ENCODE peak calls at places on chromosomes 7 and 10, in seven cellular contexts. One of them, this sample, is unnamed.

GRCh38 chr7:35695628-35695888 is 623 bp upstream of the HERPUD2 start:
- DNase-seq in activated CD8-positive, alpha-beta memory T cell treated with anti-CD3 and anti-CD28 coated beads, Interleukin-2, amount 50 U/mL, for 4 hours: peak
- DNase-seq in brain pericyte: no peak
- DNase-seq in AG20443: no peak
- DNase-seq in H7: no peak
- DNase-seq in SJSA1: no peak
- DNase-seq in stimulated activated CD4-positive, alpha-beta T cell treated with anti-CD3 and anti-CD28 coated beads, TNF-alpha, amount 100 ng/mL, for 48 hours: no peak
- DNase-seq in this sample: no peak

GRCh38 chr10:30494558-30494957 is 60.6 kb downstream of the MAP3K8 start:
- DNase-seq in H7: no peak
- DNase-seq in AG20443: no peak
- DNase-seq in SJSA1: no peak
- DNase-seq in activated CD8-positive, alpha-beta memory T cell treated with anti-CD3 and anti-CD28 coated beads, Interleukin-2, amount 50 U/mL, for 4 hours: no peak
- DNase-seq in brain pericyte: no peak
- DNase-seq in stimulated activated CD4-positive, alpha-beta T cell treated with anti-CD3 and anti-CD28 coated beads, TNF-alpha, amount 100 ng/mL, for 48 hours: no peak
- DNase-seq in this sample: no peak

GRCh38 chr10:104293021-104293420 is 24.0 kb downstream of the GSTO2 start:
- DNase-seq in brain pericyte: no peak
- DNase-seq in activated CD8-positive, alpha-beta memory T cell treated with anti-CD3 and anti-CD28 coated beads, Interleukin-2, amount 50 U/mL, for 4 hours: no peak
- DNase-seq in SJSA1: no peak
- DNase-seq in AG20443: no peak
- DNase-seq in stimulated activated CD4-positive, alpha-beta T cell treated with anti-CD3 and anti-CD28 coated beads, TNF-alpha, amount 100 ng/mL, for 48 hours: no peak
- DNase-seq in H7: no peak
- DNase-seq in this sample: peak

GRCh38 chr7:132760873-132761272 is 184.6 kb upstream of the PLXNA4 start:
- DNase-seq in H7: no peak
- DNase-seq in brain pericyte: no peak
- DNase-seq in SJSA1: peak
- DNase-seq in AG20443: no peak
- DNase-seq in activated CD8-positive, alpha-beta memory T cell treated with anti-CD3 and anti-CD28 coated beads, Interleukin-2, amount 50 U/mL, for 4 hours: no peak
- DNase-seq in stimulated activated CD4-positive, alpha-beta T cell treated with anti-CD3 and anti-CD28 coated beads, TNF-alpha, amount 100 ng/mL, for 48 hours: no peak
- DNase-seq in this sample: no peak

GRCh38 chr7:51867117-51867516 is 550.5 kb upstream of the COBL start:
- DNase-seq in stimulated activated CD4-positive, alpha-beta T cell treated with anti-CD3 and anti-CD28 coated beads, TNF-alpha, amount 100 ng/mL, for 48 hours: no peak
- DNase-seq in SJSA1: no peak
- DNase-seq in brain pericyte: no peak
- DNase-seq in activated CD8-positive, alpha-beta memory T cell treated with anti-CD3 and anti-CD28 coated beads, Interleukin-2, amount 50 U/mL, for 4 hours: no peak
- DNase-seq in H7: no peak
- DNase-seq in AG20443: no peak
- DNase-seq in this sample: no peak

GRCh38 chr7:24764972-24765744 is 7.9 kb upstream of the GSDME start:
- DNase-seq in SJSA1: no peak
- DNase-seq in activated CD8-positive, alpha-beta memory T cell treated with anti-CD3 and anti-CD28 coated beads, Interleukin-2, amount 50 U/mL, for 4 hours: no peak
- DNase-seq in brain pericyte: no peak
- DNase-seq in stimulated activated CD4-positive, alpha-beta T cell treated with anti-CD3 and anti-CD28 coated beads, TNF-alpha, amount 100 ng/mL, for 48 hours: no peak
- DNase-seq in H7: no peak
- DNase-seq in AG20443: no peak
- DNase-seq in this sample: no peak

GRCh38 chr7:34104120-34104519 is 198.8 kb downstream of the BMPER start:
- DNase-seq in AG20443: no peak
- DNase-seq in activated CD8-positive, alpha-beta memory T cell treated with anti-CD3 and anti-CD28 coated beads, Interleukin-2, amount 50 U/mL, for 4 hours: no peak
- DNase-seq in brain pericyte: no peak
- DNase-seq in SJSA1: no peak
- DNase-seq in H7: no peak
- DNase-seq in stimulated activated CD4-positive, alpha-beta T cell treated with anti-CD3 and anti-CD28 coated beads, TNF-alpha, amount 100 ng/mL, for 48 hours: no peak
- DNase-seq in this sample: no peak

GRCh38 chr10:100370561-100370975 is 23.5 kb downstream of the SCD start:
- DNase-seq in SJSA1: no peak
- DNase-seq in activated CD8-positive, alpha-beta memory T cell treated with anti-CD3 and anti-CD28 coated beads, Interleukin-2, amount 50 U/mL, for 4 hours: peak
- DNase-seq in H7: no peak
- DNase-seq in AG20443: peak
- DNase-seq in stimulated activated CD4-positive, alpha-beta T cell treated with anti-CD3 and anti-CD28 coated beads, TNF-alpha, amount 100 ng/mL, for 48 hours: no peak
- DNase-seq in brain pericyte: no peak
- DNase-seq in this sample: peak

GRCh38 chr7:109190766-109191165 is 621.1 kb downstream of the DNAJB9 start:
- DNase-seq in SJSA1: no peak
- DNase-seq in brain pericyte: no peak
- DNase-seq in stimulated activated CD4-positive, alpha-beta T cell treated with anti-CD3 and anti-CD28 coated beads, TNF-alpha, amount 100 ng/mL, for 48 hours: no peak
- DNase-seq in activated CD8-positive, alpha-beta memory T cell treated with anti-CD3 and anti-CD28 coated beads, Interleukin-2, amount 50 U/mL, for 4 hours: no peak
- DNase-seq in AG20443: no peak
- DNase-seq in H7: no peak
- DNase-seq in this sample: no peak

GRCh38 chr7:153457796-153458195 is 594.4 kb upstream of the DPP6 start:
- DNase-seq in AG20443: no peak
- DNase-seq in activated CD8-positive, alpha-beta memory T cell treated with anti-CD3 and anti-CD28 coated beads, Interleukin-2, amount 50 U/mL, for 4 hours: no peak
- DNase-seq in stimulated activated CD4-positive, alpha-beta T cell treated with anti-CD3 and anti-CD28 coated beads, TNF-alpha, amount 100 ng/mL, for 48 hours: no peak
- DNase-seq in brain pericyte: no peak
- DNase-seq in H7: no peak
- DNase-seq in SJSA1: no peak
- DNase-seq in this sample: no peak

GRCh38 chr7:26428571-26428970 is 136.9 kb downstream of the SNX10 start:
- DNase-seq in stimulated activated CD4-positive, alpha-beta T cell treated with anti-CD3 and anti-CD28 coated beads, TNF-alpha, amount 100 ng/mL, for 48 hours: no peak
- DNase-seq in activated CD8-positive, alpha-beta memory T cell treated with anti-CD3 and anti-CD28 coated beads, Interleukin-2, amount 50 U/mL, for 4 hours: no peak
- DNase-seq in SJSA1: no peak
- DNase-seq in H7: no peak
- DNase-seq in brain pericyte: no peak
- DNase-seq in AG20443: no peak
- DNase-seq in this sample: no peak

GRCh38 chr10:29050081-29050480 is 238.8 kb upstream of the LYZL1 start:
- DNase-seq in brain pericyte: no peak
- DNase-seq in activated CD8-positive, alpha-beta memory T cell treated with anti-CD3 and anti-CD28 coated beads, Interleukin-2, amount 50 U/mL, for 4 hours: no peak
- DNase-seq in AG20443: no peak
- DNase-seq in H7: no peak
- DNase-seq in SJSA1: no peak
- DNase-seq in stimulated activated CD4-positive, alpha-beta T cell treated with anti-CD3 and anti-CD28 coated beads, TNF-alpha, amount 100 ng/mL, for 48 hours: no peak
- DNase-seq in this sample: no peak

GRCh38 chr7:151757274-151757673 is 119.6 kb downstream of the PRKAG2 start:
- DNase-seq in brain pericyte: no peak
- DNase-seq in H7: no peak
- DNase-seq in activated CD8-positive, alpha-beta memory T cell treated with anti-CD3 and anti-CD28 coated beads, Interleukin-2, amount 50 U/mL, for 4 hours: no peak
- DNase-seq in SJSA1: peak
- DNase-seq in stimulated activated CD4-positive, alpha-beta T cell treated with anti-CD3 and anti-CD28 coated beads, TNF-alpha, amount 100 ng/mL, for 48 hours: no peak
- DNase-seq in AG20443: peak
- DNase-seq in this sample: peak

GRCh38 chr7:43658718-43659548 is 70.4 kb downstream of the COA1 start:
- DNase-seq in H7: no peak
- DNase-seq in AG20443: peak
- DNase-seq in stimulated activated CD4-positive, alpha-beta T cell treated with anti-CD3 and anti-CD28 coated beads, TNF-alpha, amount 100 ng/mL, for 48 hours: no peak
- DNase-seq in activated CD8-positive, alpha-beta memory T cell treated with anti-CD3 and anti-CD28 coated beads, Interleukin-2, amount 50 U/mL, for 4 hours: no peak
- DNase-seq in SJSA1: no peak
- DNase-seq in brain pericyte: no peak
- DNase-seq in this sample: peak